ENCODE peak calls at places on chromosomes 16 and 17, in seven cellular contexts. I is SK-N-SH, Y is K562, D is HCT116, U is GM12878, L is H1, H is HepG2. M is an unnamed sample.

GRCh38 chr16:81521141-81521626 is 76.6 kb downstream of the CMIP start:
- DNase-seq in H (no peak), L (no peak), I (peak), U (no peak), Y (peak), D (no peak), M (no peak)

GRCh38 chr16:77991701-77992100 is 30.6 kb upstream of the CLEC3A start:
- DNase-seq in I (no peak), D (no peak), H (no peak), Y (no peak), U (no peak), L (no peak), M (no peak)

GRCh38 chr17:34633351-34633750 is 54.0 kb downstream of the TMEM132E start:
- DNase-seq in I (no peak), U (no peak), Y (no peak), D (no peak), L (no peak), H (no peak), M (no peak)

GRCh38 chr17:55444471-55445441 is 23.1 kb upstream of the MMD start:
- DNase-seq in L (no peak), Y (no peak), I (no peak), H (peak), U (no peak), D (no peak), M (no peak)

GRCh38 chr16:11251525-11252481 is 4.2 kb downstream of the SOCS1 start:
- DNase-seq in Y (no peak), D (no peak), H (no peak), U (no peak), L (no peak), I (no peak), M (no peak)

GRCh38 chr16:56930516-56931252 is 1.3 kb upstream of the HERPUD1 start:
- DNase-seq in L (no peak), Y (no peak), U (no peak), I (no peak), D (no peak), H (no peak), M (no peak)

GRCh38 chr16:20001856-20002707 is 71.6 kb downstream of the GPR139 start:
- DNase-seq in Y (no peak), U (no peak), I (peak), H (peak), D (no peak), L (no peak), M (no peak)

GRCh38 chr17:59311051-59311468 is 20.4 kb upstream of the YPEL2 start:
- DNase-seq in I (peak), U (peak), Y (peak), D (peak), L (no peak), H (peak), M (peak)

GRCh38 chr16:57976331-57976796 is 5.4 kb upstream of the CNGB1 start:
- DNase-seq in L (no peak), D (no peak), H (no peak), U (no peak), Y (peak), I (no peak), M (no peak)

GRCh38 chr16:19850131-19850817 is 34.4 kb downstream of the GPRC5B start:
- DNase-seq in H (no peak), I (no peak), Y (no peak), D (no peak), L (no peak), U (no peak), M (no peak)

GRCh38 chr16:71627631-71628236 is 1.8 kb downstream of the MARVELD3 start:
- DNase-seq in Y (peak), U (no peak), H (no peak), L (no peak), D (no peak), I (peak), M (peak)

GRCh38 chr16:67543036-67543435 is 14.4 kb downstream of the RIPOR1 start:
- DNase-seq in L (no peak), D (no peak), H (no peak), Y (no peak), I (no peak), U (no peak), M (no peak)

GRCh38 chr17:57946798-57947358 is 8.3 kb downstream of the CUEDC1 start:
- DNase-seq in I (no peak), H (peak), D (no peak), U (peak), L (no peak), Y (peak), M (peak)

GRCh38 chr17:51425793-51426192 is 165.4 kb downstream of the UTP18 start:
- DNase-seq in Y (no peak), I (no peak), U (no peak), H (no peak), D (no peak), L (no peak), M (no peak)

GRCh38 chr16:75948886-75949285 is 222.6 kb upstream of the CPHXL start:
- DNase-seq in I (no peak), L (no peak), H (no peak), Y (no peak), U (no peak), D (no peak), M (no peak)

GRCh38 chr17:30000001-30000754 is 58.7 kb downstream of the EFCAB5 start:
- DNase-seq in H (no peak), I (no peak), Y (no peak), L (no peak), U (no peak), D (no peak), M (peak)

GRCh38 chr16:20956319-20956718 is 55.7 kb downstream of the LYRM1 start:
- DNase-seq in I (no peak), H (no peak), U (no peak), L (no peak), D (no peak), Y (no peak), M (peak)

GRCh38 chr17:42200702-42201101 is 6.4 kb upstream of the GHDC start:
- DNase-seq in D (no peak), L (no peak), I (peak), H (no peak), U (no peak), Y (no peak), M (no peak)

GRCh38 chr16:2854700-2855309 is 3.2 kb downstream of the PRSS22 start:
- DNase-seq in L (no peak), Y (peak), I (peak), U (no peak), D (no peak), H (no peak), M (no peak)

DNA sequence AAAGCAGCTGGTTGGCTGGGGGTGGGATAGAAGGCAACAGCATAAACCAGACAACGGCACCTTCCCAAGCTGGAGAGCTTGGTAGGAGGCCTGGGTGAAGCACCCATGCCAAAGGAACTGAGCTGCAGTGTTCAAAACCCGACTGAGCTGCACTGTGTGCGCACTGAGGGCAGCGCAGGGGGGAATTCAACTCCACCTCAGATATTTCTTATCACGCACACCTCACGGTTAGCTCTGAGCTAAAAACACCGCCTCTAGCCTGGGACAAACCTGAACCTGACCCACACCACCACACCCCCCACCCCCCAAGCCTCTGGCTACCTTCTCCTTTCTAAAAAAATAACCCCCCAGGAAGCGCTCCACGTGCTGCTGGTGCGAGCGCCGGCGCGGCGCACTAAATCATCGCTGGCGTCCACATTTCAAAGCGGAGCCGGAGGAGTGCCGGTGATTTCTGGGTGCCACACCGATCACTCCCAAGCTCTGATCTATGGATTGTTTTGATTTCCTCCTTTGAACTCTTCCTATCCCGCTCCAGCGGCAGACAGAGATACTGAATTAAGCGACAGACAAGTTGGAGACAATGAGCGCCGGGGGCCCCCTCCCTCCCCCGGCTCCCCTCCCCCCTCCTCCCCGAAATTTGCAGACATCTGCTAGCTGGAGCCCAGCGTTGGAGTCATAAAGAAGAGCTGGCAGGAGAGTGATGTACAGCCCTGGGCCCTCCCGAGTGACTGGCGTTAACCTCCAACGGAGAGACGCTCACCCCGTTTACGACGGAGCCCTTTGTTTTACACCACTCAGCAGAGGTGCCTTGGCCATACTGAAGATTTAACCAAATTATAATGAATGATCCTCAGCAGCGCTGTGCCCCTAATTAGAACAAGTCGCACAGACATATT is 85.0 kb downstream of the NOG start:
- DNase-seq in H (no peak), Y (no peak), U (no peak), I (peak), L (no peak), D (no peak), M (no peak)
- TF ChIP-seq JUND in H (no peak), Y (no peak), U (no peak), I (no peak), L (no peak), D (no peak), M (no peak)

GRCh38 chr16:8847623-8848022 is 21.2 kb downstream of the CARHSP1 start:
- DNase-seq in I (peak), Y (no peak), H (no peak), D (no peak), L (no peak), U (no peak), M (no peak)

GRCh38 chr16:8848231-8848938 is 20.4 kb downstream of the CARHSP1 start:
- DNase-seq in L (no peak), I (peak), H (no peak), U (no peak), Y (no peak), D (no peak), M (no peak)

GRCh38 chr16:8850279-8850885 is 18.4 kb downstream of the CARHSP1 start:
- DNase-seq in Y (no peak), H (peak), I (peak), D (no peak), U (no peak), L (no peak), M (no peak)

GRCh38 chr16:8849411-8850011 is 19.3 kb downstream of the CARHSP1 start:
- DNase-seq in D (no peak), U (no peak), I (peak), Y (no peak), L (no peak), H (no peak), M (no peak)

DNA sequence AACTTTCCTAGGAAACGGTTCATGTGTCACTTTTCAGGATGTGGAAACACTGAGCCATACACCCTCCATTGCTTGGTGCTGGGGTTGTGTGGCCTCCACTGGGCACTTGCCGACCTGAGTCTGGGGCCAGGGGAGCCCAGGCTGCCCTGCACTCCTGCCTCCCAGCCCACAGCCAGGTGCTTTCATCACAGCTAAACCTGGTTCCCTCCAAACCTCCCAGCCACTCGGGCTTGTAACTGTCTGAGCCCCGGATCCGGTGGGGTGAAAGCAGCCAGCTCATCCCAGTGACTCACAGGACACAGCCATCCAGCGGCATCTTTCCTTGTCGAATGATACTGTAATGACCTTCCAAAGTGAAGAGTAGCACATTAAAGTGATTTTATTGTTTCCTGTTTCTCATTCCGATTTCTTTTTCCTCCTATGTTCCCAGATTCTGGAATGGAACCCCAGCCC is 19.8 kb downstream of the CARHSP1 start:
- DNase-seq in U (no peak), Y (no peak), D (no peak), I (peak), H (no peak), L (no peak), M (no peak)
- TF ChIP-seq JUND in U (no peak), Y (no peak), D (no peak), I (peak), H (no peak), L (no peak), M (no peak)

DNA sequence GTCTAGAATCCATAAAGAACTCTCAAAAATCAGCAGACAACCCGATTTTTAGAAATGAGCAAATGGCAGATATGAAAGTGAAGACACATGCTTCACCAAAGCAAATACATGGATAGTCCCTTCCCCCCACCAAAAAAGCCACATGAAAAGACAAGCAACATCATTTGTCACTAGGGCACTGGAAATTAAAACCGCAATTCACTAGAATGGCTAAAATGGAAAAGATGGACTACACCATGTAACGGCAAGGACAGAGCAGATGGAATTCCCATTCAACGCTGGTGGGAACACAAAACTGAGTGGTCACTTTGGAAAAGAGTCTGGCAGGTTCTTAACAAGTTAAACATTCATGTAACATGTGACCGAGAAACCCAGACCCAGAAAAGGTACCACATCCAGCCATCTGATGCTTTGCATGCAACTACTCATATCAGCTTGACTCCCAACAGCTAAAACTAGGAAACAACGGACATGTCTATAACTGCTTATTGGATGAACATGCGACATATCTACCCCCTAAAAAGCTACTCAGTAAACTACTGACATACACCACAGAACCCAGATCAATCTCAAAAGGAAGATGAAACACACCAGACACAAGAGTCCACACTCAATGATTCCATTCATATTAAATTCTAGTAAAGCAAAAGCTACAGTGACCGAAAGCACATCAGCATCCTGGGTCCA is 132.6 kb downstream of the ZNF778 start:
- DNase-seq in Y (no peak), D (no peak), U (no peak), I (no peak), L (no peak), H (no peak), M (no peak)
- TF ChIP-seq JUND in Y (no peak), D (no peak), U (no peak), I (no peak), L (no peak), H (no peak), M (no peak)

GRCh38 chr16:65751622-65752598 is 614.6 kb upstream of the CDH5 start:
- DNase-seq in I (no peak), U (no peak), D (no peak), H (no peak), Y (no peak), L (no peak), M (no peak)
- TF ChIP-seq JUND in I (no peak), U (no peak), D (no peak), H (no peak), Y (no peak), L (no peak), M (no peak)

GRCh38 chr17:5545051-5545987 is 39.0 kb downstream of the NLRP1 start:
- DNase-seq in L (no peak), U (no peak), Y (no peak), D (no peak), I (no peak), H (no peak), M (no peak)
- TF ChIP-seq JUND in L (no peak), U (no peak), Y (no peak), D (no peak), I (no peak), H (no peak), M (no peak)

DNA sequence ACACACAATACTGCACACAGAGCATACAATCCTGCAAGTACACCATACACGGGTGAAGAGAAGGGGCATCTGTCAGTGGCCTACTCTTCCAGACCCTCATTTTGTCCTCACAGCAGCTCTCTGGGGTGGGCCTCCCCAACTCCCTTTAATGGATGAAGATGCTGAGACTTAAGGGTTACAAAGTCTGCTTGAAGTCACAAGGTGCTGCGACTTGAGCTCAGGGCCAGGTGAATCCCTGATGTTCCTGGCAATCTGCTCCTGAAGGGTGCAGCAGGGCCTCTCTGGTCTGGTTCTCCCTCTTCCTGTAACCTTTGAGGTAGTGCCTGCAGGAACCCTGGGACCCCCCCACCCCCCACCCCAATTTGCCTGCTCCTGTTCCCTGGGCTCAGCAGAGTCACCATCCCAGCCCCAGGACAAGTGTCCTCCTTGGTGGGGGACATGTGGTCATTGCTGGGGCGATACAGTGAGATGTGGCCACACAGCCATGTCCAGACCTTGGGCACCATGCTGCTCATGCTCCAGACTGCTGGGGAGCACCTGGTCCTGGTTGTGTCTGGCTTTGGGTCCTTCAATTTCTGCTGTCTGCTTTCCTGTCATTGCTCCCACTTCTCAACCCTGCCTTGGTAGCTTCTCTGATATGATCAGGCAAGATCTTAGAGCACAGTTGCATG is 107.5 kb downstream of the METRNL start:
- DNase-seq in U (no peak), Y (no peak), H (no peak), I (no peak), L (no peak), D (no peak), M (no peak)
- TF ChIP-seq JUND in U (no peak), Y (no peak), H (no peak), I (no peak), L (no peak), D (no peak), M (no peak)

GRCh38 chr16:22093952-22094351 is 1.6 kb downstream of the VWA3A start:
- DNase-seq in U (no peak), Y (no peak), H (no peak), I (no peak), L (no peak), D (no peak), M (no peak)

GRCh38 chr16:22089910-22090309 is 2.4 kb upstream of the VWA3A start:
- DNase-seq in H (no peak), I (no peak), D (no peak), L (no peak), Y (no peak), U (no peak), M (no peak)

GRCh38 chr16:22091721-22092120 is 620 bp upstream of the VWA3A start:
- DNase-seq in L (no peak), H (no peak), U (no peak), I (no peak), Y (no peak), D (no peak), M (no peak)

GRCh38 chr16:22088642-22089041 is 3.7 kb upstream of the VWA3A start:
- DNase-seq in L (no peak), Y (no peak), H (no peak), D (no peak), U (no peak), I (no peak), M (no peak)

DNA sequence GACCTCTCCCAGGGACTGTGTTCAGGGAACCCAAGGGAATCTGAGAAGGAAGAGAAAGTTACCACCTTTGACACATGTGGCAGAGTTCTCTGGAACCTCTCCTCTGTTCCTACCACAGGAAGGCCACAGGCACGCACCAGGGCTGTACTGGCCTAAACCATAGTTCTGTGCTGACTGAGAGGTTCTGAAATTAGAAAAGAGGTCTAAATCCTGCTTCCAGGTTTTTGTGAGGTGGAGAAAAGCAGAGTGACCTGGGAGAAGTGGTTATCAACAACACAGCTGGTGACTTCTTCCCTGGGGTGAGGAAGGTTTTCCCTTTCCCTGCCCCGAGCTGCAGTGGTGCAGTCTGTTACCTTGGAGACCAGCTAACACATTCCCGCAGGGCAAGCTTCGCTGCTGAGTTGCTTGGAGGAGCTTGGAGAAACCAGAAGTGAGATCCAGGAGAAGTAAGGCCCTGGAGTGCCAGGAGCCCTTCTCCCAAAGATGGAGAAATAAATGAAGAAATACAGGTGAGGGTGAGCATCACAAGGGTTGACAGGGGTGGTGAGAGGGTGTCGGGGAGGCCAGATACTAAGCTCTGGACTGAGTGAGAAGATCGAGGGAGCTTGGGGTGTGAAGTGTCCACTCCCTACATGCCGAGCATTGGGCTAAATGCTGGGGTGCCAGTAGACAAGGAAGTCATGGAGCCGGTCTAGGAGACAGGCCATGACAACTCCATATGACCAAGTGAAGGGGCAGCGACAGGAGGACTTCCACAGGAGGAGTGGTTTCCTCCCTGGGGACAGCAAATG is at the start of gene VWA3A:
- DNase-seq in I (no peak), L (no peak), Y (no peak), D (no peak), H (no peak), U (no peak), M (peak)
- TF ChIP-seq JUND in I (no peak), L (peak), Y (no peak), D (no peak), H (no peak), U (no peak), M (no peak)

GRCh38 chr17:37261286-37261685 is 114.5 kb upstream of the C17orf78 start:
- DNase-seq in D (no peak), H (no peak), Y (no peak), L (no peak), I (no peak), U (no peak), M (no peak)

GRCh38 chr17:37255434-37255833 is 120.4 kb upstream of the C17orf78 start:
- DNase-seq in L (no peak), U (no peak), I (no peak), D (no peak), Y (no peak), H (no peak), M (no peak)

GRCh38 chr17:37256627-37257026 is 119.2 kb upstream of the C17orf78 start:
- DNase-seq in U (no peak), I (no peak), Y (no peak), L (no peak), H (no peak), D (no peak), M (no peak)

GRCh38 chr17:37259030-37259735 is 116.6 kb upstream of the C17orf78 start:
- DNase-seq in L (no peak), Y (no peak), D (no peak), I (no peak), H (no peak), U (no peak), M (no peak)
- TF ChIP-seq JUND in L (no peak), Y (no peak), D (no peak), I (no peak), H (no peak), U (no peak), M (no peak)